ENCODE peak calls at places on chromosomes 11 and 22, in ten cellular contexts. L is cardiac fibroblast; I is anterior cingulate cortex; M is activated CD4-positive, alpha-beta T cell treated with anti-CD3 and anti-CD28 coated beads, Interleukin-2, amount 50 U/mL, for 24 hours; X is stimulated activated CD4-positive, alpha-beta T cell treated with anti-CD3 and anti-CD28 coated beads, Interleukin-2, amount 100 ng/mL, for 24 hours; P is pancreas; W is stimulated activated CD8-positive, alpha-beta memory T cell treated with anti-CD3 and anti-CD28 coated beads, Interleukin-7, amount 100 ng/mL, for 1 hour; G is T-cell; H is dermis microvascular lymphatic vessel endothelial cell; A is NCI-H1694 treated with DMSO at 0.1 percent for 48 hours. C is an unnamed sample.

GRCh38 chr11:2584812-2585565 is 114.8 kb downstream of the KCNQ1OT1 start:
- DNase-seq in P (no peak), I (no peak), M (no peak), G (no peak), A (no peak), W (no peak), H (no peak), L (no peak), X (no peak), C (no peak)

GRCh38 chr11:47403135-47403534 is 5.3 kb upstream of the SLC39A13 start:
- DNase-seq in P (no peak), G (no peak), W (no peak), A (no peak), L (no peak), X (no peak), M (no peak), H (no peak), I (no peak), C (no peak)

GRCh38 chr11:61338783-61339489 is 5.9 kb downstream of the TKFC start:
- DNase-seq in A (no peak), P (no peak), I (no peak), W (no peak), X (no peak), H (no peak), M (no peak), L (no peak), G (no peak), C (no peak)

GRCh38 chr22:31211862-31212730 is at the start of gene LIMK2:
- DNase-seq in G (peak), I (peak), H (peak), X (peak), W (peak), L (peak), A (peak), P (peak), M (peak), C (peak)

GRCh38 chr11:103888541-103888951 is 147.9 kb upstream of the DDI1 start:
- DNase-seq in W (no peak), H (no peak), I (no peak), P (no peak), L (no peak), A (no peak), G (no peak), X (no peak), M (no peak), C (peak)

GRCh38 chr11:129225190-129225589 is 33.1 kb upstream of the ARHGAP32 start:
- DNase-seq in M (no peak), G (no peak), L (peak), H (no peak), W (no peak), P (no peak), X (no peak), I (no peak), A (no peak), C (peak)

GRCh38 chr11:859394-860131 is 16.9 kb downstream of the TSPAN4 start:
- DNase-seq in L (peak), M (no peak), X (no peak), G (no peak), H (no peak), P (peak), I (peak), A (peak), W (no peak), C (peak)

GRCh38 chr11:130909650-130910049 is 6.6 kb downstream of the SNX19 start:
- DNase-seq in L (peak), A (no peak), P (no peak), X (no peak), M (no peak), W (no peak), H (peak), G (no peak), I (no peak), C (peak)

GRCh38 chr11:72237112-72237931 is 6.7 kb downstream of the PHOX2A start:
- DNase-seq in P (no peak), G (no peak), M (no peak), W (no peak), L (no peak), A (no peak), H (no peak), I (no peak), X (no peak), C (no peak)

C was measured in amniotic epithelial cell.